ENCODE peak calls at places on chromosomes 3 and 15, in five cellular contexts. P, L, U, A and E are unnamed samples.

GRCh38 chr3:104632521-104632920 is 734.2 kb upstream of the ALCAM start:
- DNase-seq in P (no peak), L (no peak), U (no peak), A (no peak), E (peak)

GRCh38 chr3:60355825-60356224 is 895.4 kb downstream of the FHIT start:
- DNase-seq in P (no peak), L (no peak), U (no peak), A (no peak), E (no peak)

GRCh38 chr15:29942144-29942543 is 119.9 kb upstream of the TJP1 start:
- DNase-seq in P (no peak), L (peak), U (no peak), A (no peak), E (peak)

GRCh38 chr3:76369170-76369569 is 583.8 kb upstream of the ZNF717 start:
- DNase-seq in P (peak), L (no peak), U (peak), A (no peak), E (no peak)

GRCh38 chr3:38397320-38397719 is 50.7 kb downstream of the XYLB start:
- DNase-seq in P (no peak), L (peak), U (peak), A (no peak), E (peak)

GRCh38 chr3:180420804-180421203 is 181.2 kb upstream of the TTC14 start:
- DNase-seq in P (no peak), L (no peak), U (peak), A (no peak), E (no peak)

GRCh38 chr3:182165234-182165633 is 453.5 kb downstream of the SOX2 start:
- DNase-seq in P (no peak), L (no peak), U (peak), A (no peak), E (no peak)

GRCh38 chr15:60788514-60789091 is 309.7 kb upstream of the ICE2 start:
- DNase-seq in P (no peak), L (no peak), U (no peak), A (no peak), E (no peak)

GRCh38 chr3:188712257-188712924 is 459.4 kb upstream of the TPRG1 start:
- DNase-seq in P (peak), L (no peak), U (peak), A (no peak), E (peak)

GRCh38 chr3:115134648-115135347 is 12.3 kb downstream of the ZBTB20 start:
- DNase-seq in P (no peak), L (no peak), U (no peak), A (no peak), E (no peak)

GRCh38 chr15:37221671-37222207 is 121.4 kb upstream of the MEIS2 start:
- DNase-seq in P (no peak), L (no peak), U (no peak), A (no peak), E (no peak)

GRCh38 chr15:48170981-48171380 is 7.1 kb downstream of the MYEF2 start:
- DNase-seq in P (no peak), L (peak), U (no peak), A (no peak), E (no peak)